ENCODE peak calls at places on chromosomes 7 and 10, in ten cellular contexts. D is posterior cingulate gyrus, Y is PC-9, C is breast epithelium, R is GM04503, I is hypothalamus, H is NCI-H774, K is left lung, Q is upper lobe of left lung, S is iPS-NIHi11. T is an unnamed sample.

GRCh38 chr7:31882187-31882586 is 188.0 kb downstream of the PDE1C start:
- DNase-seq in S (peak), Y (no peak), H (no peak), Q (no peak), R (no peak), I (peak), C (no peak), D (peak), K (no peak), T (no peak)

GRCh38 chr7:37084303-37084702 is 360.0 kb upstream of the AOAH start:
- DNase-seq in Q (no peak), C (no peak), R (no peak), I (no peak), H (no peak), D (no peak), Y (no peak), K (no peak), S (no peak), T (no peak)

GRCh38 chr7:79317728-79318127 is 135.7 kb downstream of the MAGI2 start:
- DNase-seq in H (no peak), Q (no peak), S (peak), I (no peak), C (no peak), Y (peak), K (no peak), R (peak), D (no peak), T (peak)

GRCh38 chr10:50416181-50416824 is 165.0 kb upstream of the ASAH2 start:
- DNase-seq in I (no peak), K (no peak), Q (no peak), H (no peak), D (no peak), R (no peak), C (no peak), S (no peak), Y (no peak), T (no peak)

GRCh38 chr7:4744391-4745264 is 30.8 kb upstream of the AP5Z1 start:
- DNase-seq in D (peak), C (peak), Y (peak), H (peak), Q (peak), S (peak), K (peak), R (peak), I (peak), T (peak)

GRCh38 chr10:75179657-75180177 is 30.9 kb upstream of the VDAC2 start:
- DNase-seq in R (no peak), H (no peak), I (no peak), D (no peak), K (no peak), Q (no peak), Y (no peak), C (no peak), S (no peak), T (no peak)

GRCh38 chr10:45180946-45181439 is 134.4 kb downstream of the OR13A1 start:
- DNase-seq in S (no peak), Y (no peak), R (no peak), K (peak), Q (peak), C (no peak), H (no peak), D (peak), I (no peak), T (no peak)

GRCh38 chr7:134755422-134756022 is 23.9 kb upstream of the CALD1 start:
- DNase-seq in H (no peak), R (no peak), K (no peak), D (no peak), Y (no peak), S (no peak), I (no peak), Q (no peak), C (no peak), T (peak)

GRCh38 chr10:80283536-80284199 is 5.8 kb downstream of the MAT1A start:
- DNase-seq in S (no peak), K (no peak), H (no peak), I (no peak), Y (no peak), C (no peak), R (no peak), Q (no peak), D (no peak), T (no peak)

GRCh38 chr7:17588730-17589129 is 290.3 kb downstream of the AHR start:
- DNase-seq in D (no peak), K (no peak), R (no peak), H (no peak), S (no peak), Y (no peak), Q (no peak), I (no peak), C (no peak), T (no peak)

GRCh38 chr7:29479606-29480200 is 83.9 kb upstream of the PRR15 start:
- DNase-seq in K (no peak), D (peak), H (no peak), I (peak), S (no peak), Y (no peak), R (no peak), C (no peak), Q (peak), T (no peak)

GRCh38 chr10:48254745-48255144 is 19.8 kb downstream of the FRMPD2 start:
- DNase-seq in D (no peak), C (no peak), R (no peak), K (no peak), Y (no peak), S (no peak), Q (no peak), I (no peak), H (no peak), T (peak)

T was measured in NCI-H2081.